ENCODE peak calls at places on chromosomes 16 and 17, in seven cellular contexts. V is uterus, P is Peyer's patch, N is ovary, X is heart left ventricle, R is adrenal gland, S is body of pancreas. A is an unnamed sample.

GRCh38 chr17:72592242-72592966 is 471.6 kb downstream of the SOX9 start:
- DNase-seq in V (no peak), P (peak; percentile 81), N (no peak), X (peak; percentile 57), R (no peak), S (peak; percentile 72), A (no peak)

GRCh38 chr16:88784074-88784855 is 755 bp downstream of the PIEZO1 start:
- DNase-seq in V (peak; percentile 85), P (peak; percentile 79), N (peak; percentile 82), X (peak; percentile 77), R (peak; percentile 83), S (peak; percentile 68), A (no peak)

GRCh38 chr16:67268136-67268579 is 11.2 kb upstream of the PLEKHG4 start:
- DNase-seq in V (no peak), P (peak; percentile 78), N (no peak), X (no peak), R (peak; percentile 94), S (peak; percentile 50), A (no peak)

GRCh38 chr17:57707892-57708291 is 37.2 kb downstream of the CCDC182 start:
- DNase-seq in V (no peak), P (no peak), N (peak; percentile 29), X (no peak), R (no peak), S (no peak), A (peak; percentile 14)

GRCh38 chr17:75344664-75345063 is 55.4 kb upstream of the SLC25A19 start:
- DNase-seq in V (no peak), P (no peak), N (no peak), X (no peak), R (peak; percentile 39), S (no peak), A (no peak)

GRCh38 chr16:69535123-69536050 is 30.4 kb upstream of the NFAT5 start:
- DNase-seq in V (no peak), P (no peak), N (no peak), X (no peak), R (no peak), S (no peak), A (no peak)

GRCh38 chr16:84482951-84483881 is 21.2 kb downstream of the MEAK7 start:
- DNase-seq in V (no peak), P (no peak), N (no peak), X (peak; percentile 15), R (peak; percentile 39), S (no peak), A (no peak)

GRCh38 chr17:34071891-34072420 is 183.1 kb upstream of the CCL2 start:
- DNase-seq in V (no peak), P (no peak), N (no peak), X (no peak), R (no peak), S (no peak), A (no peak)

GRCh38 chr17:10757658-10758057 is 27.8 kb upstream of the TMEM220 start:
- DNase-seq in V (no peak), P (peak; percentile 26), N (no peak), X (no peak), R (no peak), S (no peak), A (no peak)

GRCh38 chr17:31404028-31404949 is 12.8 kb downstream of the RAB11FIP4 start:
- DNase-seq in V (no peak), P (peak; percentile 37), N (no peak), X (no peak), R (no peak), S (no peak), A (no peak)

GRCh38 chr17:15957206-15957605 is 12.3 kb downstream of the ADORA2B start:
- DNase-seq in V (no peak), P (no peak), N (no peak), X (no peak), R (no peak), S (no peak), A (no peak)

GRCh38 chr17:44557653-44558285 is 485 bp downstream of the FZD2 start:
- DNase-seq in V (peak; percentile 36), P (peak; percentile 62), N (peak; percentile 56), X (peak; percentile 47), R (no peak), S (peak; percentile 25), A (no peak)

GRCh38 chr17:37743875-37744632 is 805 bp downstream of the HNF1B start:
- DNase-seq in V (no peak), P (peak; percentile 55), N (no peak), X (no peak), R (no peak), S (peak; percentile 35), A (no peak)

GRCh38 chr16:67101301-67101675 is 8.5 kb upstream of the PHAF1 start:
- DNase-seq in V (no peak), P (no peak), N (no peak), X (no peak), R (no peak), S (no peak), A (no peak)

GRCh38 chr17:38730526-38731379 is 612 bp downstream of the CISD3 start:
- DNase-seq in V (peak; percentile 78), P (peak; percentile 95), N (peak; percentile 80), X (peak; percentile 81), R (peak; percentile 95), S (peak; percentile 96), A (no peak)

GRCh38 chr16:64858076-64858475 is 263.8 kb downstream of the CDH11 start:
- DNase-seq in V (no peak), P (no peak), N (no peak), X (no peak), R (no peak), S (no peak), A (no peak)

GRCh38 chr16:83939266-83939856 is 13.7 kb upstream of the OSGIN1 start:
- DNase-seq in V (no peak), P (no peak), N (no peak), X (no peak), R (no peak), S (no peak), A (no peak)

GRCh38 chr17:54969658-54970572 is 1.4 kb downstream of the STXBP4 start:
- DNase-seq in V (no peak), P (no peak), N (no peak), X (no peak), R (no peak), S (no peak), A (no peak)

DNA sequence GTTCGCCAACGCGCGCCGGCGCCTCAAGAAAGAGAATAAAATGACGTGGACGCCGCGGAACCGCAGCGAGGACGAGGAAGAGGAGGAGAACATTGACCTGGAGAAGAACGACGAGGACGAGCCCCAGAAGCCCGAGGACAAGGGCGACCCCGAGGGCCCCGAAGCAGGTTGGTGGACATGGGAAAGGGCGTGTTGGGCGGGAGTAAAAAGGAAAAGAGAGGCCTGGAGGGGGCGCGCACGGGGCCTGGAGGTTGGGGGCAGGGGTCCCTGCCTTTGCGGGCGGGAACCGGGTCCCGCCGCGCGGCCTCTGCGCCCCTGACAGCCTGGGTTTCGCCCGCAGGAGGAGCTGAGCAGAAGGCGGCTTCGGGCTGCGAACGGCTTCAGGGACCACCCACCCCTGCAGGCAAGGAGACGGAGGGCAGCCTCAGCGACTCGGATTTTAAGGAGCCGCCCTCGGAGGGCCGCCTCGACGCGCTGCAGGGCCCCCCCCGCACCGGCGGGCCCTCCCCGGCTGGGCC is 2.1 kb downstream of the IRX5 start:
- DNase-seq in V (no peak), P (no peak), N (no peak), X (no peak), R (no peak), S (no peak), A (no peak)
- H3K27me3 ChIP-seq in V (peaks cover 20% of the 10 kb centered on the region), P (no peaks in the 10 kb centered on the region), N (no peaks in the 10 kb centered on the region), X (peaks cover 22% of the 10 kb centered on the region), R (peaks cover 65% of the 10 kb centered on the region), S (no peaks in the 10 kb centered on the region), A (peaks cover 61% of the 10 kb centered on the region)

GRCh38 chr16:48608452-48608851 is 1.5 kb downstream of the N4BP1 start:
- DNase-seq in V (no peak), P (no peak), N (no peak), X (no peak), R (no peak), S (no peak), A (no peak)
- H3K4me3 ChIP-seq in V (no peak overlapping the region), P (peak overlapping the region; percentile 94), N (peak overlapping the region; percentile 66), X (peak overlapping the region; percentile 94), R (no peak overlapping the region), S (peak overlapping the region; percentile 83), A (peak overlapping the region; percentile 94)

DNA sequence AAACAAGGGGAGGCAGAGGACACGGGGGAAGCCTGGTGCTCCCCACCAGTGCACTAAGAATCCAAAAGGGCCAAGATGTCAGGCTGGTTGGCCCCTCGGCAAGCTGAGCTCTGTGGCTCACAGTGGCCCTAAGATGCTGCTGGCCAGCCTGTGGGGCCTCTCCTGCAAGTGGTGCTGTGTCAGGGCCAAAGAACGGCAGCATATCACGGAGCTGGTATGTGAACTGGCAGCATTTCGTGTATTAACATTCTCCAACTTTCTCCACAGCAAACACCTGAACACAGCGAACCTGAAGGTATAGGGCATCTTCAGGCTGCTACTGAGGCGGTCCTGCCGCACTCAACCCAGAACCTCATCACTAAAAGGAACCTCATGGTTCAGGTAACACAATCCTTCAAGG is 34.8 kb downstream of the VAC14 start:
- DNase-seq in V (no peak), P (no peak), N (no peak), X (no peak), R (no peak), S (no peak), A (no peak)
- TF ChIP-seq POLR2A in V (no peak), P (no peak), N (no peak), X (no peak), R (no peak), S (no peak), A (no peak)

GRCh38 chr17:73834684-73835343 is 190.6 kb upstream of the SDK2 start:
- DNase-seq in V (no peak), P (no peak), N (no peak), X (no peak), R (no peak), S (no peak), A (no peak)

GRCh38 chr17:73831699-73832098 is 187.5 kb upstream of the SDK2 start:
- DNase-seq in V (no peak), P (no peak), N (no peak), X (no peak), R (no peak), S (no peak), A (no peak)

GRCh38 chr17:73829676-73830280 is 185.5 kb upstream of the SDK2 start:
- DNase-seq in V (no peak), P (no peak), N (no peak), X (no peak), R (no peak), S (no peak), A (no peak)

GRCh38 chr17:73835605-73836004 is 191.4 kb upstream of the SDK2 start:
- DNase-seq in V (no peak), P (no peak), N (no peak), X (no peak), R (no peak), S (no peak), A (no peak)

DNA sequence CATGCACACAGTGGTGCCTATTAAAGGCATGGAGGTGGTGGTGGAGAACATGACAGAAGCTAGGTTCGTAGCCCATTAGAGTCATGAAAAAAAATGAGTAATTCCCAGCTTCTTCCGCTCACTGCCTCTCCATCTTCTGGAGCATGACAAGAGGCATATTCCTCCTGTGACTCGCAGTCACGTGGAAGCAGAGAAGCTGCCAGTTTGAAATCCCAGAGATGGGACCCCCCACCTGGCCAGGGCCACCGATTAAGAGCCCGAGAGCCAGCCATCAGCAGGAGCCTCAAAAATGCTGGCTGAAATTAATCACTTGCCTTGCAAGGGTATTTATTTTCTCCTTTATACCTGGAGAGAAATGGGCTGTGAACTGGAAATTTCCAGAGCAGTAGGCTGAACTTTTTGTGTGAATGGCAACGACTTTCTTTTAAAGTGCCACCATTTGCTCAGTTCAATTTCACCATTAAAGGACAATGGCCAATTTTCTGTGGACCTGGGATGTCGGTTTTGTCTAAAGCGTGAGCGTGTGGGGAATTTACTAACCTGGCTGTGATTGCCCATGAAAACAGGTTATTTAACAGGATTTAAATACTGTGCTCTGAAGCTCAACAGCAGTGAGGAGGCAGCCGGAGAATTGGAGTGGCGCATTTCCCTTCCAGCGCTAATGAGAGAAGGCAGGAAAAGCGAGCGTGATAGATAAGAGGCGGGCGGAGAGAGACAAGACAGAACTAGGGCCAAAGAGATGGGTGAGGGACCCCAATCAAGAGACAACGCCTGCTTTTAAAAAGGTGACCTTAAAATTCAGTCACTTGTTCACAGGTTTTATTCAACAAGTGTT is 189.8 kb upstream of the SDK2 start:
- DNase-seq in V (no peak), P (no peak), N (no peak), X (no peak), R (no peak), S (no peak), A (no peak)
- H3K27me3 ChIP-seq in V (no peaks in the 10 kb centered on the region), P (no peaks in the 10 kb centered on the region), N (no peaks in the 10 kb centered on the region), X (peaks cover 5% of the 10 kb centered on the region), R (no peaks in the 10 kb centered on the region), S (no peaks in the 10 kb centered on the region), A (peaks cover 22% of the 10 kb centered on the region)

A was measured in gastrocnemius medialis.